ENCODE peak calls at places on chromosomes 13 and 19, in nine cellular contexts. One of them, this sample, is unnamed.

GRCh38 chr13:59780058-59780457 is 383.7 kb downstream of the DIAPH3 start:
- DNase-seq in NCI-H1105: no peak
- DNase-seq in HFF-Myc: no peak
- DNase-seq in lower leg skin: no peak
- DNase-seq in nucleus accumbens: no peak
- DNase-seq in AG09309: no peak
- DNase-seq in HL-60: no peak
- DNase-seq in stimulated activated CD4-positive, alpha-beta T cell treated with anti-CD3 and anti-CD28 coated beads, Interleukin-4, amount 100 ng/mL, for 4 hours: no peak
- DNase-seq in fibroblast of lung: peak
- DNase-seq in this sample: no peak

GRCh38 chr13:30581582-30581981 is 36.1 kb upstream of the USPL1 start:
- DNase-seq in NCI-H1105: no peak
- DNase-seq in HFF-Myc: no peak
- DNase-seq in lower leg skin: no peak
- DNase-seq in nucleus accumbens: no peak
- DNase-seq in AG09309: no peak
- DNase-seq in HL-60: no peak
- DNase-seq in stimulated activated CD4-positive, alpha-beta T cell treated with anti-CD3 and anti-CD28 coated beads, Interleukin-4, amount 100 ng/mL, for 4 hours: no peak
- DNase-seq in fibroblast of lung: no peak
- DNase-seq in this sample: no peak

GRCh38 chr13:39600766-39601165 is 2.2 kb downstream of the LHFPL6 start:
- DNase-seq in NCI-H1105: no peak
- DNase-seq in HFF-Myc: no peak
- DNase-seq in lower leg skin: no peak
- DNase-seq in nucleus accumbens: no peak
- DNase-seq in AG09309: no peak
- DNase-seq in HL-60: no peak
- DNase-seq in stimulated activated CD4-positive, alpha-beta T cell treated with anti-CD3 and anti-CD28 coated beads, Interleukin-4, amount 100 ng/mL, for 4 hours: no peak
- DNase-seq in fibroblast of lung: no peak
- DNase-seq in this sample: peak

GRCh38 chr19:30811397-30812098 is 439.4 kb downstream of the ZNF536 start:
- DNase-seq in NCI-H1105: no peak
- DNase-seq in HFF-Myc: no peak
- DNase-seq in lower leg skin: no peak
- DNase-seq in nucleus accumbens: no peak
- DNase-seq in AG09309: no peak
- DNase-seq in HL-60: no peak
- DNase-seq in stimulated activated CD4-positive, alpha-beta T cell treated with anti-CD3 and anti-CD28 coated beads, Interleukin-4, amount 100 ng/mL, for 4 hours: no peak
- DNase-seq in fibroblast of lung: no peak
- DNase-seq in this sample: no peak

GRCh38 chr13:50800091-50800739 is 43.3 kb downstream of the DLEU7 start:
- DNase-seq in NCI-H1105: no peak
- DNase-seq in HFF-Myc: no peak
- DNase-seq in lower leg skin: no peak
- DNase-seq in nucleus accumbens: no peak
- DNase-seq in AG09309: no peak
- DNase-seq in HL-60: no peak
- DNase-seq in stimulated activated CD4-positive, alpha-beta T cell treated with anti-CD3 and anti-CD28 coated beads, Interleukin-4, amount 100 ng/mL, for 4 hours: no peak
- DNase-seq in fibroblast of lung: no peak
- DNase-seq in this sample: no peak

GRCh38 chr19:1102407-1103106 is 1.2 kb upstream of the GPX4 start:
- DNase-seq in NCI-H1105: no peak
- DNase-seq in HFF-Myc: peak
- DNase-seq in lower leg skin: peak
- DNase-seq in nucleus accumbens: no peak
- DNase-seq in AG09309: peak
- DNase-seq in HL-60: no peak
- DNase-seq in stimulated activated CD4-positive, alpha-beta T cell treated with anti-CD3 and anti-CD28 coated beads, Interleukin-4, amount 100 ng/mL, for 4 hours: peak
- DNase-seq in fibroblast of lung: peak
- DNase-seq in this sample: no peak

GRCh38 chr19:35164418-35164817 is 9.9 kb downstream of the FXYD5 start:
- DNase-seq in NCI-H1105: no peak
- DNase-seq in HFF-Myc: no peak
- DNase-seq in lower leg skin: no peak
- DNase-seq in nucleus accumbens: no peak
- DNase-seq in AG09309: no peak
- DNase-seq in HL-60: no peak
- DNase-seq in stimulated activated CD4-positive, alpha-beta T cell treated with anti-CD3 and anti-CD28 coated beads, Interleukin-4, amount 100 ng/mL, for 4 hours: no peak
- DNase-seq in fibroblast of lung: peak
- DNase-seq in this sample: no peak

GRCh38 chr19:30757836-30758617 is 385.8 kb downstream of the ZNF536 start:
- DNase-seq in NCI-H1105: no peak
- DNase-seq in HFF-Myc: no peak
- DNase-seq in lower leg skin: no peak
- DNase-seq in nucleus accumbens: no peak
- DNase-seq in AG09309: no peak
- DNase-seq in HL-60: no peak
- DNase-seq in stimulated activated CD4-positive, alpha-beta T cell treated with anti-CD3 and anti-CD28 coated beads, Interleukin-4, amount 100 ng/mL, for 4 hours: no peak
- DNase-seq in fibroblast of lung: no peak
- DNase-seq in this sample: no peak

GRCh38 chr13:32501058-32501457 is 37.5 kb downstream of the N4BP2L2 start:
- DNase-seq in NCI-H1105: no peak
- DNase-seq in HFF-Myc: no peak
- DNase-seq in lower leg skin: no peak
- DNase-seq in nucleus accumbens: no peak
- DNase-seq in AG09309: no peak
- DNase-seq in HL-60: no peak
- DNase-seq in stimulated activated CD4-positive, alpha-beta T cell treated with anti-CD3 and anti-CD28 coated beads, Interleukin-4, amount 100 ng/mL, for 4 hours: no peak
- DNase-seq in fibroblast of lung: no peak
- DNase-seq in this sample: no peak

GRCh38 chr13:110308377-110309158 is 1.5 kb downstream of the COL4A2 start:
- DNase-seq in NCI-H1105: peak
- DNase-seq in HFF-Myc: no peak
- DNase-seq in lower leg skin: no peak
- DNase-seq in nucleus accumbens: no peak
- DNase-seq in AG09309: no peak
- DNase-seq in HL-60: no peak
- DNase-seq in stimulated activated CD4-positive, alpha-beta T cell treated with anti-CD3 and anti-CD28 coated beads, Interleukin-4, amount 100 ng/mL, for 4 hours: no peak
- DNase-seq in fibroblast of lung: peak
- DNase-seq in this sample: no peak

GRCh38 chr13:54699831-54700230 is 1671.2 kb downstream of the OLFM4 start:
- DNase-seq in NCI-H1105: no peak
- DNase-seq in HFF-Myc: no peak
- DNase-seq in lower leg skin: no peak
- DNase-seq in nucleus accumbens: no peak
- DNase-seq in AG09309: no peak
- DNase-seq in HL-60: no peak
- DNase-seq in stimulated activated CD4-positive, alpha-beta T cell treated with anti-CD3 and anti-CD28 coated beads, Interleukin-4, amount 100 ng/mL, for 4 hours: no peak
- DNase-seq in fibroblast of lung: no peak
- DNase-seq in this sample: no peak

GRCh38 chr19:7069904-7070226 is 362 bp downstream of the ZNF557 start:
- DNase-seq in NCI-H1105: no peak
- DNase-seq in HFF-Myc: no peak
- DNase-seq in lower leg skin: no peak
- DNase-seq in nucleus accumbens: no peak
- DNase-seq in AG09309: no peak
- DNase-seq in HL-60: no peak
- DNase-seq in stimulated activated CD4-positive, alpha-beta T cell treated with anti-CD3 and anti-CD28 coated beads, Interleukin-4, amount 100 ng/mL, for 4 hours: no peak
- DNase-seq in fibroblast of lung: no peak
- DNase-seq in this sample: peak

GRCh38 chr13:109182777-109183465 is 553.5 kb downstream of the MYO16 start:
- DNase-seq in NCI-H1105: no peak
- DNase-seq in HFF-Myc: no peak
- DNase-seq in lower leg skin: no peak
- DNase-seq in nucleus accumbens: no peak
- DNase-seq in AG09309: no peak
- DNase-seq in HL-60: no peak
- DNase-seq in stimulated activated CD4-positive, alpha-beta T cell treated with anti-CD3 and anti-CD28 coated beads, Interleukin-4, amount 100 ng/mL, for 4 hours: no peak
- DNase-seq in fibroblast of lung: peak
- DNase-seq in this sample: no peak

GRCh38 chr13:25213716-25214115 is 41.6 kb upstream of the AMER2 start:
- DNase-seq in NCI-H1105: no peak
- DNase-seq in HFF-Myc: peak
- DNase-seq in lower leg skin: peak
- DNase-seq in nucleus accumbens: no peak
- DNase-seq in AG09309: no peak
- DNase-seq in HL-60: no peak
- DNase-seq in stimulated activated CD4-positive, alpha-beta T cell treated with anti-CD3 and anti-CD28 coated beads, Interleukin-4, amount 100 ng/mL, for 4 hours: no peak
- DNase-seq in fibroblast of lung: no peak
- DNase-seq in this sample: no peak

GRCh38 chr19:40313229-40313983 is 28.3 kb upstream of the AKT2 start:
- DNase-seq in NCI-H1105: no peak
- DNase-seq in HFF-Myc: no peak
- DNase-seq in lower leg skin: no peak
- DNase-seq in nucleus accumbens: no peak
- DNase-seq in AG09309: no peak
- DNase-seq in HL-60: no peak
- DNase-seq in stimulated activated CD4-positive, alpha-beta T cell treated with anti-CD3 and anti-CD28 coated beads, Interleukin-4, amount 100 ng/mL, for 4 hours: no peak
- DNase-seq in fibroblast of lung: no peak
- DNase-seq in this sample: no peak

GRCh38 chr13:76887070-76887563 is 912 bp upstream of the KCTD12 start:
- DNase-seq in NCI-H1105: no peak
- DNase-seq in HFF-Myc: no peak
- DNase-seq in lower leg skin: no peak
- DNase-seq in nucleus accumbens: no peak
- DNase-seq in AG09309: no peak
- DNase-seq in HL-60: no peak
- DNase-seq in stimulated activated CD4-positive, alpha-beta T cell treated with anti-CD3 and anti-CD28 coated beads, Interleukin-4, amount 100 ng/mL, for 4 hours: no peak
- DNase-seq in fibroblast of lung: peak
- DNase-seq in this sample: no peak

GRCh38 chr13:102299366-102299765 is 102.5 kb downstream of the FGF14 start:
- DNase-seq in NCI-H1105: no peak
- DNase-seq in HFF-Myc: no peak
- DNase-seq in lower leg skin: no peak
- DNase-seq in nucleus accumbens: no peak
- DNase-seq in AG09309: no peak
- DNase-seq in HL-60: no peak
- DNase-seq in stimulated activated CD4-positive, alpha-beta T cell treated with anti-CD3 and anti-CD28 coated beads, Interleukin-4, amount 100 ng/mL, for 4 hours: no peak
- DNase-seq in fibroblast of lung: no peak
- DNase-seq in this sample: no peak

GRCh38 chr13:35347679-35348205 is 128.7 kb downstream of the MAB21L1 start:
- DNase-seq in NCI-H1105: no peak
- DNase-seq in HFF-Myc: no peak
- DNase-seq in lower leg skin: no peak
- DNase-seq in nucleus accumbens: no peak
- DNase-seq in AG09309: no peak
- DNase-seq in HL-60: no peak
- DNase-seq in stimulated activated CD4-positive, alpha-beta T cell treated with anti-CD3 and anti-CD28 coated beads, Interleukin-4, amount 100 ng/mL, for 4 hours: no peak
- DNase-seq in fibroblast of lung: no peak
- DNase-seq in this sample: no peak

GRCh38 chr19:39843919-39844793 is 2.0 kb downstream of the FBL start:
- DNase-seq in NCI-H1105: no peak
- DNase-seq in HFF-Myc: no peak
- DNase-seq in lower leg skin: no peak
- DNase-seq in nucleus accumbens: no peak
- DNase-seq in AG09309: no peak
- DNase-seq in HL-60: no peak
- DNase-seq in stimulated activated CD4-positive, alpha-beta T cell treated with anti-CD3 and anti-CD28 coated beads, Interleukin-4, amount 100 ng/mL, for 4 hours: no peak
- DNase-seq in fibroblast of lung: peak
- DNase-seq in this sample: peak

GRCh38 chr13:24842533-24843278 is 78.7 kb downstream of the RNF17 start:
- DNase-seq in NCI-H1105: no peak
- DNase-seq in HFF-Myc: no peak
- DNase-seq in lower leg skin: no peak
- DNase-seq in nucleus accumbens: no peak
- DNase-seq in AG09309: no peak
- DNase-seq in HL-60: peak
- DNase-seq in stimulated activated CD4-positive, alpha-beta T cell treated with anti-CD3 and anti-CD28 coated beads, Interleukin-4, amount 100 ng/mL, for 4 hours: no peak
- DNase-seq in fibroblast of lung: peak
- DNase-seq in this sample: no peak

GRCh38 chr13:106507560-106508274 is 27.7 kb downstream of the EFNB2 start:
- DNase-seq in NCI-H1105: no peak
- DNase-seq in HFF-Myc: no peak
- DNase-seq in lower leg skin: no peak
- DNase-seq in nucleus accumbens: no peak
- DNase-seq in AG09309: peak
- DNase-seq in HL-60: peak
- DNase-seq in stimulated activated CD4-positive, alpha-beta T cell treated with anti-CD3 and anti-CD28 coated beads, Interleukin-4, amount 100 ng/mL, for 4 hours: no peak
- DNase-seq in fibroblast of lung: peak
- DNase-seq in this sample: no peak

GRCh38 chr19:7899751-7900352 is 3.8 kb upstream of the MAP2K7 start:
- DNase-seq in NCI-H1105: no peak
- DNase-seq in HFF-Myc: no peak
- DNase-seq in lower leg skin: no peak
- DNase-seq in nucleus accumbens: no peak
- DNase-seq in AG09309: no peak
- DNase-seq in HL-60: no peak
- DNase-seq in stimulated activated CD4-positive, alpha-beta T cell treated with anti-CD3 and anti-CD28 coated beads, Interleukin-4, amount 100 ng/mL, for 4 hours: no peak
- DNase-seq in fibroblast of lung: no peak
- DNase-seq in this sample: no peak

GRCh38 chr13:42946927-42947326 is 45.1 kb downstream of the EPSTI1 start:
- DNase-seq in NCI-H1105: no peak
- DNase-seq in HFF-Myc: no peak
- DNase-seq in lower leg skin: no peak
- DNase-seq in nucleus accumbens: no peak
- DNase-seq in AG09309: peak
- DNase-seq in HL-60: peak
- DNase-seq in stimulated activated CD4-positive, alpha-beta T cell treated with anti-CD3 and anti-CD28 coated beads, Interleukin-4, amount 100 ng/mL, for 4 hours: no peak
- DNase-seq in fibroblast of lung: peak
- DNase-seq in this sample: no peak

GRCh38 chr19:46610851-46611770 is 10.0 kb downstream of the CALM3 start:
- DNase-seq in NCI-H1105: no peak
- DNase-seq in HFF-Myc: no peak
- DNase-seq in lower leg skin: no peak
- DNase-seq in nucleus accumbens: no peak
- DNase-seq in AG09309: no peak
- DNase-seq in HL-60: no peak
- DNase-seq in stimulated activated CD4-positive, alpha-beta T cell treated with anti-CD3 and anti-CD28 coated beads, Interleukin-4, amount 100 ng/mL, for 4 hours: no peak
- DNase-seq in fibroblast of lung: peak
- DNase-seq in this sample: no peak

GRCh38 chr19:13044160-13044853 is 49.0 kb downstream of the NFIX start:
- DNase-seq in NCI-H1105: no peak
- DNase-seq in HFF-Myc: no peak
- DNase-seq in lower leg skin: no peak
- DNase-seq in nucleus accumbens: no peak
- DNase-seq in AG09309: no peak
- DNase-seq in HL-60: no peak
- DNase-seq in stimulated activated CD4-positive, alpha-beta T cell treated with anti-CD3 and anti-CD28 coated beads, Interleukin-4, amount 100 ng/mL, for 4 hours: peak
- DNase-seq in fibroblast of lung: peak
- DNase-seq in this sample: no peak

GRCh38 chr13:24168980-24169379 is 8.5 kb downstream of the SPATA13 start:
- DNase-seq in NCI-H1105: no peak
- DNase-seq in HFF-Myc: no peak
- DNase-seq in lower leg skin: no peak
- DNase-seq in nucleus accumbens: no peak
- DNase-seq in AG09309: no peak
- DNase-seq in HL-60: no peak
- DNase-seq in stimulated activated CD4-positive, alpha-beta T cell treated with anti-CD3 and anti-CD28 coated beads, Interleukin-4, amount 100 ng/mL, for 4 hours: no peak
- DNase-seq in fibroblast of lung: peak
- DNase-seq in this sample: no peak

GRCh38 chr19:8877854-8878705 is 45.9 kb downstream of the MBD3L1 start:
- DNase-seq in NCI-H1105: no peak
- DNase-seq in HFF-Myc: no peak
- DNase-seq in lower leg skin: no peak
- DNase-seq in nucleus accumbens: no peak
- DNase-seq in AG09309: no peak
- DNase-seq in HL-60: no peak
- DNase-seq in stimulated activated CD4-positive, alpha-beta T cell treated with anti-CD3 and anti-CD28 coated beads, Interleukin-4, amount 100 ng/mL, for 4 hours: no peak
- DNase-seq in fibroblast of lung: no peak
- DNase-seq in this sample: no peak

GRCh38 chr19:56091751-56092546 is 29.1 kb downstream of the ZNF787 start:
- DNase-seq in NCI-H1105: peak
- DNase-seq in HFF-Myc: no peak
- DNase-seq in lower leg skin: no peak
- DNase-seq in nucleus accumbens: no peak
- DNase-seq in AG09309: no peak
- DNase-seq in HL-60: no peak
- DNase-seq in stimulated activated CD4-positive, alpha-beta T cell treated with anti-CD3 and anti-CD28 coated beads, Interleukin-4, amount 100 ng/mL, for 4 hours: no peak
- DNase-seq in fibroblast of lung: no peak
- DNase-seq in this sample: no peak